ENCODE peak calls at places on chromosomes 5 and 9, in five cellular contexts. A, F, Z, Y and R are unnamed samples.

GRCh38 chr5:107444327-107444726 is 226.4 kb downstream of the EFNA5 start:
- DNase-seq in A (no peak), Y (no peak), F (no peak), Z (peak; percentile 32), R (no peak)

GRCh38 chr5:97192580-97193421 is 9.8 kb upstream of the RIOK2 start:
- DNase-seq in Y (no peak), F (peak; percentile 39), A (no peak), Z (no peak), R (no peak)

GRCh38 chr5:15320896-15321295 is 179.1 kb upstream of the FBXL7 start:
- DNase-seq in A (no peak), F (no peak), Y (no peak), Z (no peak), R (no peak)

GRCh38 chr9:128027166-128027539 is 40.0 kb downstream of the NAIF1 start:
- DNase-seq in Y (no peak), F (no peak), Z (peak; percentile 20), A (peak; percentile 76), R (no peak)

GRCh38 chr5:73792687-73793320 is 166.8 kb downstream of the ARHGEF28 start:
- DNase-seq in F (peak; percentile 80), Z (peak; percentile 85), A (peak; percentile 84), Y (no peak), R (peak; percentile 73)

GRCh38 chr9:108374606-108375005 is 481.2 kb downstream of the ACTL7B start:
- DNase-seq in F (no peak), A (no peak), Y (no peak), Z (peak; percentile 1), R (no peak)

GRCh38 chr5:6717687-6718086 is 4.5 kb downstream of the TENT4A start:
- DNase-seq in F (no peak), Z (no peak), A (no peak), Y (no peak), R (no peak)

GRCh38 chr5:81513982-81514381 is 120.0 kb upstream of the ACOT12 start:
- DNase-seq in Y (no peak), A (peak; percentile 30), Z (peak; percentile 19), F (no peak), R (no peak)

GRCh38 chr5:5291357-5291756 is 131.1 kb upstream of the ICE1 start:
- DNase-seq in A (peak; percentile 23), Y (no peak), F (peak; percentile 51), Z (no peak), R (no peak)

GRCh38 chr9:112035166-112035816 is 138.7 kb downstream of the UGCG start:
- DNase-seq in F (no peak), A (no peak), Y (no peak), Z (no peak), R (no peak)

GRCh38 chr5:65468633-65469032 is 13.1 kb downstream of the ADAMTS6 start:
- DNase-seq in Z (peak; percentile 39), Y (no peak), A (no peak), F (no peak), R (no peak)

GRCh38 chr5:1137567-1138444 is 25.9 kb upstream of the SLC12A7 start:
- DNase-seq in Y (no peak), A (no peak), F (no peak), Z (no peak), R (no peak)
- TF ChIP-seq CTCF in Y (no peak), A (no peak), F (no peak), Z (no peak), R (no peak)

DNA sequence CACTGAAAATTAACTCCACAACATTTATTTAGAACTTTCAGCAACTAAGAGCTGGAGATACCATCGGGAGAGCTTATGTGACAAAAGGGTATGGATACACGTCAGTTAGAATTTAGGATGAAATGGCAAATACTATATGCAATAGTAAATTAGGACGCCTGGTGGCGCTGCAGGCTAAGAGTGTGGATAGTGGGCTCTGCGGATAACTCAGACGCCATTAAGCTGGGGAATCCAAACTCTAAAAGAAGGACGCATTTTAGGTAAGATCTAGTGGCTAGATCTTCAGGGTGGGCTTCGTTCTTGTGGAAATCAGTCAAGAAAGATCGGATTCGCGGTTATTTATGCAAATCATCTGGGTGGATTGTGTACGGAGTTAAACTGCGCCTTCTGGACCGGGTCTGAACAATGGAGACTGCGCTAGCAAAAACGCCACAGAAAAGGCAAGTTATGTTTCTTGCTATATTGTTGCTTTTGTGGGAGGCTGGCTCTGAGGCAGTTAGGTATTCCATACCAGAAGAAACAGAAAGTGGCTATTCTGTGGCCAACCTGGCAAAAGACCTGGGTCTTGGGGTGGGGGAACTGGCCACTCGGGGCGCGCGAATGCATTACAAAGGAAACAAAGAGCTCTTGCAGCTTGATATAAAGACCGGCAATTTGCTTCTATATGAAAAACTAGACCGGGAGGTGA is at the start of gene PCDHB5:
- DNase-seq in F (no peak), A (peak; percentile 6), Z (peak; percentile 16), Y (no peak), R (no peak)
- TF ChIP-seq CTCF in F (peak; percentile 35), A (peak; percentile 24), Z (peak; percentile 36), Y (no peak), R (peak; percentile 71)

DNA sequence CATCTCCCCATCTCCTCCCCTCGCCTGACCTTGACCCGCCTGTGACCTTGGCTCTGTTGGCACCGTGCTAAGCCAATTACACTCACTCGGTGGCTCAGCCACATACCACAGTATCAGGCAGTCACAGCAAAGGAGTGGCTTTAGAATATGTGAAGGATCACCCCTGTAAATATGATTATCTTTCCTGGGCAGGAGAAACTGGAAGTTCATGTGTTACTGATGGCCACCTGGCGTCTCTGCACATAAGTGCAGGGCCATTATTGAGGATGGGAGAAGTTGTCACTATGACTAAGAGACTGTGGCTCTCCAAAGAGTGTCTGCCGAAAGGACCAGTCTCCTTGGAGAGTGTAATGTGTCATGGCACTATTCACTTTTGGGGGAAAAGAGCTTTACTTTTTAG is 116.9 kb upstream of the S1PR3 start:
- DNase-seq in A (no peak), Z (no peak), F (no peak), Y (no peak), R (no peak)
- TF ChIP-seq CTCF in A (no peak), Z (no peak), F (peak; percentile 49), Y (no peak), R (no peak)

DNA sequence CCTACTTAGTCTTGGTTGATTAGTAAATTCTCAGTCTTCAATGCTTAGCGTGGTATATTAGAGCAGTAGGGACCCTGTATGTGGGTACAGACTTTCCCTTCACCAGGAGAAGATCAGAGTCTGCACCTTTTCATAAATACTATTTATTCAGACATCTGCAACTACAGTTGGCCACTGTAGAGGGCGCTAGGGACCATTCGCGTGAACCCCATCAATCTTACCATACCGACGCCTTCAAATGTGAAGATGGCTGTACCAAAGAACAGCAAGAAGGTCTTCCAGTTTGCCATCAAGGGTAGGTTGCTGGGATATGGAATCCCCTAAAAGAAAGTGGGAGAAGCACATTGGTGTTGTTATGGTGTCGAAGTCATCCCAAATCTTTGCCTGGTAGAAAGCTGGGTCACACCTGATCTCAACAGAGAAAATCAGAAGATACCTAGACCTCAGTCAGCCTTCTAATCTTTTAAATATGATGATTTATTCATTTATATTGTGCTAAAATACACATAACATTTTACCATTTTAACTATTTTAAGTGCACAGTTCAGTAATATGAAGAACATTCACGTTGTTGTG is 19.1 kb downstream of the SLC36A3 start:
- DNase-seq in A (no peak), Z (no peak), Y (no peak), F (no peak), R (no peak)
- TF ChIP-seq CTCF in A (peak; percentile 15), Z (no peak), Y (peak; percentile 8), F (peak; percentile 39), R (peak; percentile 27)

DNA sequence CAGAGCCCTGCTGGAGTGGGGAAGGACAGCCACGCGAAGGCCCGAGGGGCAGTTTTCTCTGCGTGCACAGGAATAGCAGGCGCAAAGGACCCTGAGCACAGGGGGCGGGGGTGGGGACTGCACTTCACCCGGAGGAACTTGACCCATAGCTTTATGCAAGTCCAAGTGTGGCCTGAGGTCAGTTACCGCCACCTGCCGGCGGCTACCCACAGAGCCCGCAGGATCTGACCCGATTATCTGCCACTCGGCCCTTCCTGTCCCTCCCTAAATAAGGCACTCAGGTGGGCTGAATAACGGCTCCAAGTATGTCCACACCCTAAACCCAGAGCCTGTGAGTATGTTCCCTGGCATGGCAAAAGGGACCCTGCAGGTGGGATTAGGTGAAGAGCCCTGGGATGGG is 65.4 kb upstream of the FCN1 start:
- DNase-seq in Z (no peak), A (peak; percentile 11), F (no peak), Y (no peak), R (peak; percentile 25)
- TF ChIP-seq CTCF in Z (peak; percentile 8), A (peak; percentile 35), F (peak; percentile 9), Y (peak; percentile 26), R (peak; percentile 58)

DNA sequence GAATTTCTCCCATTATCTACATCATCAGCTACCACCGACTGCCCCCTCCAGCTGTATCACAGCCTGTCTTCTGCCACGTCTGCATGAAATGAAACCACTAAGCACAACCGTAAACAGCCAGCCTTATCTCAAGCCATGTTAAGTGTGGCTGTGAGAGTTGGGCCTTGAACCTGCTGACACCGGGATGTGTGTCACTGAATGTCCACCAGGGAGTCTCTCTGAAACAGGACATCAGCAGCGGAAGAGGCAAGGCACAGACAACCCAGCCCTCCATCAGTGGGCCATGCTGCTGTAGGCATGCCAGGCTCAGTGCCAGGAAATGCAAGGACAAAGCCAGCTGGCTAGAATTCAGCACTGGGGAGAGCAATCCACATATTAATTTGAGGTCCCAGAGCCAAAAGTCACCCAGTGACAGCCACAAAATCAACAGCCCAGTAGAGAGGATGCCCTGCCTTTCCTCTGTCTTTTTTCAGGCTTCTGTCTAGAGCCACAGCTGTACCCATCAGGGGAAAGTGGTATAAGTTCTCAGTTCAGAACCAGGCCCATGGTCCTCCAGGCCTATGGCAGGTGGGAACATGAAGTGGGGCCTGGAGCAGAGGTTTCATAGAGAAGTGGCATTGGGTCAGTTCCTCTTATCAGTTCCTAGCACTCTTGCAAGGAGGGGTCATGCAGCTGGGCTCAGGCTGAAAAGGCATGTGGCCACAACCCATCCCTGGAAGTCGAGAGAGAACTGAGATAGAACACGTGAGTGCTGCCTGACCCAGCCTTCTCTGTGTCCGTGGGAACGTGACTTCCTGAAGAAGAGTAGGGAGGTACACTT is 199.5 kb downstream of the ESM1 start:
- DNase-seq in Y (no peak), Z (peak; percentile 27), A (peak; percentile 44), F (no peak), R (no peak)
- TF ChIP-seq CTCF in Y (no peak), Z (no peak), A (no peak), F (no peak), R (no peak)